ENCODE peak calls at places on chromosomes 5 and 9, in nine cellular contexts. Z, S, Q, E, C, M, K, T and O are unnamed samples.

GRCh38 chr9:104177003-104177611 is 83.0 kb downstream of the SMC2 start:
- DNase-seq in Z (no peak), S (no peak), Q (peak; percentile 8), E (peak; percentile 21), C (no peak), M (no peak), K (peak; percentile 60), T (no peak), O (peak; percentile 7)

GRCh38 chr5:170597876-170598275 is 94.1 kb downstream of the KCNIP1 start:
- DNase-seq in Z (no peak), S (no peak), Q (no peak), E (no peak), C (no peak), M (no peak), K (no peak), T (no peak), O (no peak)

GRCh38 chr9:108816037-108816436 is 39.7 kb downstream of the ACTL7B start:
- DNase-seq in Z (no peak), S (peak; percentile 45), Q (no peak), E (no peak), C (no peak), M (no peak), K (no peak), T (no peak), O (no peak)

GRCh38 chr9:22649384-22649783 is 202.8 kb downstream of the DMRTA1 start:
- DNase-seq in Z (no peak), S (no peak), Q (no peak), E (no peak), C (no peak), M (no peak), K (no peak), T (no peak), O (no peak)

GRCh38 chr5:139700711-139701693 is 52.9 kb downstream of the CXXC5 start:
- DNase-seq in Z (no peak), S (no peak), Q (peak; percentile 86), E (no peak), C (no peak), M (peak; percentile 66), K (no peak), T (no peak), O (no peak)

GRCh38 chr5:14176888-14177287 is 33.7 kb downstream of the TRIO start:
- DNase-seq in Z (no peak), S (no peak), Q (no peak), E (no peak), C (no peak), M (no peak), K (no peak), T (no peak), O (no peak)

GRCh38 chr5:33240552-33240951 is 200.2 kb upstream of the TARS1 start:
- DNase-seq in Z (no peak), S (no peak), Q (no peak), E (no peak), C (no peak), M (no peak), K (no peak), T (no peak), O (no peak)

GRCh38 chr5:2917524-2917923 is 166.0 kb upstream of the IRX2 start:
- DNase-seq in Z (no peak), S (no peak), Q (no peak), E (no peak), C (no peak), M (no peak), K (no peak), T (no peak), O (no peak)

GRCh38 chr9:89802809-89803355 is 198.1 kb downstream of the GADD45G start:
- DNase-seq in Z (no peak), S (no peak), Q (no peak), E (no peak), C (no peak), M (no peak), K (no peak), T (no peak), O (no peak)

GRCh38 chr5:44002381-44002901 is 386.8 kb downstream of the FGF10 start:
- DNase-seq in Z (no peak), S (no peak), Q (no peak), E (no peak), C (no peak), M (no peak), K (no peak), T (no peak), O (no peak)

GRCh38 chr5:67842806-67843205 is 372.8 kb upstream of the PIK3R1 start:
- DNase-seq in Z (no peak), S (no peak), Q (peak; percentile 27), E (peak; percentile 77), C (no peak), M (no peak), K (no peak), T (no peak), O (no peak)

GRCh38 chr5:9033524-9033923 is 512.4 kb downstream of the SEMA5A start:
- DNase-seq in Z (no peak), S (no peak), Q (no peak), E (no peak), C (no peak), M (no peak), K (no peak), T (no peak), O (no peak)

GRCh38 chr5:171562822-171563221 is 143.4 kb downstream of the FGF18 start:
- DNase-seq in Z (no peak), S (no peak), Q (no peak), E (no peak), C (no peak), M (peak; percentile 34), K (no peak), T (no peak), O (no peak)

GRCh38 chr5:125189451-125190051 is 443.1 kb upstream of the ZNF608 start:
- DNase-seq in Z (no peak), S (no peak), Q (no peak), E (peak; percentile 59), C (no peak), M (no peak), K (no peak), T (no peak), O (no peak)

GRCh38 chr5:68919988-68920490 is 173.8 kb upstream of the SLC30A5 start:
- DNase-seq in Z (no peak), S (no peak), Q (no peak), E (no peak), C (no peak), M (no peak), K (no peak), T (no peak), O (no peak)

GRCh38 chr5:124764992-124765611 is 18.7 kb upstream of the ZNF608 start:
- DNase-seq in Z (no peak), S (no peak), Q (no peak), E (no peak), C (no peak), M (no peak), K (no peak), T (no peak), O (no peak)

GRCh38 chr5:168327019-168327421 is 35.6 kb downstream of the WWC1 start:
- DNase-seq in Z (no peak), S (no peak), Q (no peak), E (peak; percentile 37), C (no peak), M (no peak), K (no peak), T (no peak), O (no peak)

GRCh38 chr9:97900738-97901565 is 21.3 kb downstream of the TRMO start:
- DNase-seq in Z (no peak), S (peak; percentile 13), Q (peak; percentile 56), E (peak; percentile 45), C (peak; percentile 54), M (peak; percentile 32), K (peak; percentile 70), T (no peak), O (peak; percentile 64)

GRCh38 chr9:136686794-136687711 is at the start of gene AGPAT2:
- DNase-seq in Z (peak; percentile 43), S (peak; percentile 74), Q (peak; percentile 68), E (peak; percentile 46), C (peak; percentile 95), M (peak; percentile 79), K (peak; percentile 82), T (peak; percentile 40), O (peak; percentile 79)

GRCh38 chr9:16720386-16720785 is 150.1 kb downstream of the BNC2 start:
- DNase-seq in Z (no peak), S (no peak), Q (no peak), E (no peak), C (no peak), M (no peak), K (no peak), T (no peak), O (no peak)

GRCh38 chr5:57302164-57302563 is 128.3 kb downstream of the GPBP1 start:
- DNase-seq in Z (peak; percentile 36), S (no peak), Q (no peak), E (no peak), C (no peak), M (peak; percentile 81), K (no peak), T (no peak), O (no peak)

GRCh38 chr5:54889826-54890225 is 95.6 kb downstream of the ESM1 start:
- DNase-seq in Z (no peak), S (no peak), Q (no peak), E (peak; percentile 68), C (no peak), M (no peak), K (peak; percentile 33), T (no peak), O (no peak)

GRCh38 chr5:19352120-19352519 is 635.9 kb downstream of the CDH18 start:
- DNase-seq in Z (no peak), S (no peak), Q (no peak), E (no peak), C (no peak), M (no peak), K (no peak), T (no peak), O (no peak)

GRCh38 chr5:179833056-179833708 is 12.5 kb downstream of the SQSTM1 start:
- DNase-seq in Z (no peak), S (no peak), Q (no peak), E (no peak), C (no peak), M (no peak), K (no peak), T (no peak), O (no peak)